ENCODE peak calls at places on chromosomes 2 and 18, in six cellular contexts. One of them, this sample, is unnamed.

GRCh38 chr2:23249348-23249747 is 135.6 kb upstream of the KLHL29 start:
- DNase-seq in heart right ventricle: peak; percentile 29
- DNase-seq in anterior cingulate cortex: peak; percentile 39
- DNase-seq in effector CD4-positive, alpha-beta T cell: no peak
- DNase-seq in CD4-positive, alpha-beta memory T cell: no peak
- DNase-seq in activated T-cell treated with anti-CD3 and anti-CD28 coated beads for 1 hour: no peak
- DNase-seq in this sample: no peak

GRCh38 chr2:237486819-237487448 is at the start of gene MLPH:
- DNase-seq in heart right ventricle: peak; percentile 61
- DNase-seq in anterior cingulate cortex: no peak
- DNase-seq in effector CD4-positive, alpha-beta T cell: no peak
- DNase-seq in CD4-positive, alpha-beta memory T cell: no peak
- DNase-seq in activated T-cell treated with anti-CD3 and anti-CD28 coated beads for 1 hour: no peak
- DNase-seq in this sample: no peak

GRCh38 chr2:167626301-167626700 is 621.1 kb downstream of the STK39 start:
- DNase-seq in heart right ventricle: no peak
- DNase-seq in anterior cingulate cortex: no peak
- DNase-seq in effector CD4-positive, alpha-beta T cell: no peak
- DNase-seq in CD4-positive, alpha-beta memory T cell: no peak
- DNase-seq in activated T-cell treated with anti-CD3 and anti-CD28 coated beads for 1 hour: no peak
- DNase-seq in this sample: no peak

GRCh38 chr2:70931376-70932000 is 4.2 kb upstream of the ATP6V1B1 start:
- DNase-seq in heart right ventricle: no peak
- DNase-seq in anterior cingulate cortex: no peak
- DNase-seq in effector CD4-positive, alpha-beta T cell: no peak
- DNase-seq in CD4-positive, alpha-beta memory T cell: no peak
- DNase-seq in activated T-cell treated with anti-CD3 and anti-CD28 coated beads for 1 hour: no peak
- DNase-seq in this sample: no peak

GRCh38 chr2:138787053-138787666 is 7.0 kb upstream of the NXPH2 start:
- DNase-seq in heart right ventricle: no peak
- DNase-seq in anterior cingulate cortex: no peak
- DNase-seq in effector CD4-positive, alpha-beta T cell: no peak
- DNase-seq in CD4-positive, alpha-beta memory T cell: no peak
- DNase-seq in activated T-cell treated with anti-CD3 and anti-CD28 coated beads for 1 hour: no peak
- DNase-seq in this sample: no peak

GRCh38 chr18:40813116-40813515 is 1141.9 kb upstream of the PIK3C3 start:
- DNase-seq in heart right ventricle: no peak
- DNase-seq in anterior cingulate cortex: no peak
- DNase-seq in effector CD4-positive, alpha-beta T cell: no peak
- DNase-seq in CD4-positive, alpha-beta memory T cell: no peak
- DNase-seq in activated T-cell treated with anti-CD3 and anti-CD28 coated beads for 1 hour: no peak
- DNase-seq in this sample: no peak

GRCh38 chr18:11105463-11105862 is 43.9 kb downstream of the PIEZO2 start:
- DNase-seq in heart right ventricle: no peak
- DNase-seq in anterior cingulate cortex: no peak
- DNase-seq in effector CD4-positive, alpha-beta T cell: no peak
- DNase-seq in CD4-positive, alpha-beta memory T cell: no peak
- DNase-seq in activated T-cell treated with anti-CD3 and anti-CD28 coated beads for 1 hour: no peak
- DNase-seq in this sample: no peak

GRCh38 chr18:49656098-49656591 is 94.3 kb downstream of the LIPG start:
- DNase-seq in heart right ventricle: no peak
- DNase-seq in anterior cingulate cortex: no peak
- DNase-seq in effector CD4-positive, alpha-beta T cell: no peak
- DNase-seq in CD4-positive, alpha-beta memory T cell: no peak
- DNase-seq in activated T-cell treated with anti-CD3 and anti-CD28 coated beads for 1 hour: no peak
- DNase-seq in this sample: no peak

GRCh38 chr2:11541693-11542274 is 7.9 kb downstream of the GREB1 start:
- DNase-seq in heart right ventricle: no peak
- DNase-seq in anterior cingulate cortex: no peak
- DNase-seq in effector CD4-positive, alpha-beta T cell: no peak
- DNase-seq in CD4-positive, alpha-beta memory T cell: no peak
- DNase-seq in activated T-cell treated with anti-CD3 and anti-CD28 coated beads for 1 hour: no peak
- DNase-seq in this sample: no peak

GRCh38 chr18:48227206-48227605 is 182.0 kb downstream of the ZBTB7C start:
- DNase-seq in heart right ventricle: no peak
- DNase-seq in anterior cingulate cortex: no peak
- DNase-seq in effector CD4-positive, alpha-beta T cell: no peak
- DNase-seq in CD4-positive, alpha-beta memory T cell: peak; percentile 37
- DNase-seq in activated T-cell treated with anti-CD3 and anti-CD28 coated beads for 1 hour: no peak
- DNase-seq in this sample: no peak

GRCh38 chr2:207129821-207130220 is 35.9 kb downstream of the KLF7 start:
- DNase-seq in heart right ventricle: no peak
- DNase-seq in anterior cingulate cortex: no peak
- DNase-seq in effector CD4-positive, alpha-beta T cell: no peak
- DNase-seq in CD4-positive, alpha-beta memory T cell: no peak
- DNase-seq in activated T-cell treated with anti-CD3 and anti-CD28 coated beads for 1 hour: no peak
- DNase-seq in this sample: no peak

GRCh38 chr2:30366199-30366691 is 80.8 kb upstream of the LCLAT1 start:
- DNase-seq in heart right ventricle: no peak
- DNase-seq in anterior cingulate cortex: no peak
- DNase-seq in effector CD4-positive, alpha-beta T cell: no peak
- DNase-seq in CD4-positive, alpha-beta memory T cell: peak; percentile 19
- DNase-seq in activated T-cell treated with anti-CD3 and anti-CD28 coated beads for 1 hour: no peak
- DNase-seq in this sample: no peak

GRCh38 chr2:206428783-206429182 is 14.5 kb upstream of the ADAM23 start:
- DNase-seq in heart right ventricle: no peak
- DNase-seq in anterior cingulate cortex: no peak
- DNase-seq in effector CD4-positive, alpha-beta T cell: no peak
- DNase-seq in CD4-positive, alpha-beta memory T cell: no peak
- DNase-seq in activated T-cell treated with anti-CD3 and anti-CD28 coated beads for 1 hour: no peak
- DNase-seq in this sample: no peak

GRCh38 chr2:226423498-226423960 is 376.1 kb downstream of the IRS1 start:
- DNase-seq in heart right ventricle: peak; percentile 12
- DNase-seq in anterior cingulate cortex: no peak
- DNase-seq in effector CD4-positive, alpha-beta T cell: no peak
- DNase-seq in CD4-positive, alpha-beta memory T cell: peak; percentile 65
- DNase-seq in activated T-cell treated with anti-CD3 and anti-CD28 coated beads for 1 hour: peak; percentile 8
- DNase-seq in this sample: no peak

GRCh38 chr2:232929303-232930123 is 59.4 kb downstream of the SNORC start:
- DNase-seq in heart right ventricle: no peak
- DNase-seq in anterior cingulate cortex: no peak
- DNase-seq in effector CD4-positive, alpha-beta T cell: no peak
- DNase-seq in CD4-positive, alpha-beta memory T cell: no peak
- DNase-seq in activated T-cell treated with anti-CD3 and anti-CD28 coated beads for 1 hour: no peak
- DNase-seq in this sample: no peak

GRCh38 chr2:117835990-117836760 is 21.7 kb downstream of the DDX18 start:
- DNase-seq in heart right ventricle: peak; percentile 86
- DNase-seq in anterior cingulate cortex: peak; percentile 35
- DNase-seq in effector CD4-positive, alpha-beta T cell: peak; percentile 42
- DNase-seq in CD4-positive, alpha-beta memory T cell: peak; percentile 20
- DNase-seq in activated T-cell treated with anti-CD3 and anti-CD28 coated beads for 1 hour: peak; percentile 40
- DNase-seq in this sample: peak; percentile 34

GRCh38 chr2:19731040-19731439 is 170.7 kb downstream of the TTC32 start:
- DNase-seq in heart right ventricle: no peak
- DNase-seq in anterior cingulate cortex: no peak
- DNase-seq in effector CD4-positive, alpha-beta T cell: no peak
- DNase-seq in CD4-positive, alpha-beta memory T cell: no peak
- DNase-seq in activated T-cell treated with anti-CD3 and anti-CD28 coated beads for 1 hour: no peak
- DNase-seq in this sample: no peak

GRCh38 chr2:224723606-224724217 is 7.5 kb upstream of the CCDC195 start:
- DNase-seq in heart right ventricle: no peak
- DNase-seq in anterior cingulate cortex: no peak
- DNase-seq in effector CD4-positive, alpha-beta T cell: no peak
- DNase-seq in CD4-positive, alpha-beta memory T cell: no peak
- DNase-seq in activated T-cell treated with anti-CD3 and anti-CD28 coated beads for 1 hour: no peak
- DNase-seq in this sample: no peak

GRCh38 chr2:235848055-235848454 is 320.1 kb downstream of the GBX2 start:
- DNase-seq in heart right ventricle: no peak
- DNase-seq in anterior cingulate cortex: no peak
- DNase-seq in effector CD4-positive, alpha-beta T cell: no peak
- DNase-seq in CD4-positive, alpha-beta memory T cell: no peak
- DNase-seq in activated T-cell treated with anti-CD3 and anti-CD28 coated beads for 1 hour: no peak
- DNase-seq in this sample: no peak

GRCh38 chr18:62863629-62864028 is 148.3 kb downstream of the PHLPP1 start:
- DNase-seq in heart right ventricle: no peak
- DNase-seq in anterior cingulate cortex: no peak
- DNase-seq in effector CD4-positive, alpha-beta T cell: no peak
- DNase-seq in CD4-positive, alpha-beta memory T cell: no peak
- DNase-seq in activated T-cell treated with anti-CD3 and anti-CD28 coated beads for 1 hour: no peak
- DNase-seq in this sample: no peak

GRCh38 chr2:30756971-30757370 is 50.3 kb downstream of the CAPN13 start:
- DNase-seq in heart right ventricle: no peak
- DNase-seq in anterior cingulate cortex: no peak
- DNase-seq in effector CD4-positive, alpha-beta T cell: no peak
- DNase-seq in CD4-positive, alpha-beta memory T cell: no peak
- DNase-seq in activated T-cell treated with anti-CD3 and anti-CD28 coated beads for 1 hour: no peak
- DNase-seq in this sample: no peak